ENCODE peak calls at places on chromosomes 2 and 18, in five cellular contexts. C is K562, N is GM12891, P is H1, T is GM12878. X is an unnamed sample.

GRCh38 chr2:3517948-3518495 is 1.3 kb downstream of the ADI1 start:
- DNase-seq in C (no peak), N (no peak), P (no peak), T (no peak), X (no peak)

GRCh38 chr2:174699993-174700766 is 64.1 kb downstream of the CHRNA1 start:
- DNase-seq in C (peak), N (no peak), P (no peak), T (no peak), X (peak)

GRCh38 chr2:240556553-240557100 is 1.2 kb downstream of the ANKMY1 start:
- DNase-seq in C (peak), N (no peak), P (peak), T (no peak), X (peak)

GRCh38 chr18:3603460-3604259 is 153.7 kb downstream of the TGIF1 start:
- DNase-seq in C (peak), N (no peak), P (no peak), T (no peak), X (no peak)

GRCh38 chr18:37391698-37392548 is 173.7 kb downstream of the CELF4 start:
- DNase-seq in C (peak), N (no peak), P (no peak), T (peak), X (no peak)

GRCh38 chr2:48343571-48344440 is 186.1 kb upstream of the STON1 start:
- DNase-seq in C (no peak), N (no peak), P (no peak), T (no peak), X (no peak)

GRCh38 chr2:2830576-2830975 is 499.5 kb upstream of the MYT1L start:
- DNase-seq in C (no peak), N (no peak), P (no peak), T (no peak), X (no peak)

GRCh38 chr18:79577451-79578395 is 101.9 kb upstream of the CTDP1 start:
- DNase-seq in C (peak), N (no peak), P (peak), T (no peak), X (no peak)

GRCh38 chr2:118085173-118086023 is 2.9 kb upstream of the INSIG2 start:
- DNase-seq in C (no peak), N (no peak), P (no peak), T (no peak), X (no peak)

GRCh38 chr2:215773728-215774127 is 239.6 kb downstream of the MREG start:
- DNase-seq in C (peak), N (no peak), P (no peak), T (no peak), X (no peak)

GRCh38 chr2:164719996-164720941 is 99.0 kb upstream of the GRB14 start:
- DNase-seq in C (no peak), N (no peak), P (no peak), T (no peak), X (no peak)

GRCh38 chr2:239098288-239098970 is 250.5 kb downstream of the TWIST2 start:
- DNase-seq in C (no peak), N (no peak), P (no peak), T (no peak), X (no peak)

GRCh38 chr2:209425082-209426071 is 1.5 kb downstream of the MAP2 start:
- DNase-seq in C (no peak), N (peak), P (no peak), T (no peak), X (no peak)

GRCh38 chr18:62128157-62128556 is 58.7 kb downstream of the PIGN start:
- DNase-seq in C (no peak), N (no peak), P (no peak), T (no peak), X (no peak)

GRCh38 chr18:59268722-59269562 is 4.3 kb downstream of the RAX start:
- DNase-seq in C (peak), N (peak), P (peak), T (no peak), X (peak)

GRCh38 chr18:4106407-4107033 is 348.6 kb downstream of the DLGAP1 start:
- DNase-seq in C (peak), N (peak), P (peak), T (no peak), X (peak)

GRCh38 chr2:230356084-230356483 is 29.1 kb downstream of the SP140L start:
- DNase-seq in C (no peak), N (no peak), P (no peak), T (no peak), X (no peak)

GRCh38 chr2:96568094-96568493 is 31.5 kb downstream of the ARID5A start:
- DNase-seq in C (no peak), N (no peak), P (no peak), T (no peak), X (no peak)

GRCh38 chr2:173195100-173195499 is 119.5 kb downstream of the MAP3K20 start:
- DNase-seq in C (no peak), N (no peak), P (no peak), T (no peak), X (no peak)

GRCh38 chr2:173191601-173192000 is 116.0 kb downstream of the MAP3K20 start:
- DNase-seq in C (no peak), N (no peak), P (no peak), T (no peak), X (no peak)

GRCh38 chr2:173187911-173188788 is 112.5 kb downstream of the MAP3K20 start:
- DNase-seq in C (peak), N (no peak), P (no peak), T (no peak), X (no peak)

GRCh38 chr2:173193925-173194324 is 118.3 kb downstream of the MAP3K20 start:
- DNase-seq in C (no peak), N (no peak), P (no peak), T (no peak), X (no peak)

GRCh38 chr2:173192071-173192470 is 116.4 kb downstream of the MAP3K20 start:
- DNase-seq in C (no peak), N (no peak), P (no peak), T (no peak), X (no peak)
- TF ChIP-seq POLR2AphosphoS5 in C (no peak), N (no peak), P (no peak), T (no peak), X (no peak)

GRCh38 chr2:196112408-196113039 is 43.9 kb upstream of the DNAH7 start:
- DNase-seq in C (no peak), N (no peak), P (no peak), T (no peak), X (no peak)
- TF ChIP-seq TAF1 in C (no peak), N (no peak), P (no peak), T (no peak), X (no peak)

DNA sequence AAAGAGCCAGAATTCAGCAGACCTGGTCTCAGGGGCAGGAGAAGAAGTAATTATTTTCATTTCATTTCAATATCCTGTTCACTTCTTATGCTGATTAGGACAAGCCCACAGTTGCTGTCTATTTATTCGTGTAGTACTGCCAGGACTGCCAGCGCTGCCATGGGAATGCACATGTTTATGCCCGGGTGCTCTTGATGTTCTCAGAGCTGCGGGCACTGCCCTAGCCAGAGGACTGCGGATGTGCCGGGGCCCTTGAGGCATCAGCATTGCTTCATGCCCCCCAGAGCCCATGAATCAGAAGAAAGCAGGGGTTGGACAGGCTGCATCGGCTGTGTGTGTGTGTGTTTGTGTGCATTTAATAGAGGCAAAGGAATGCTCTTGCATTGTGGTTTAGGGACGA is 45.5 kb upstream of the DLX2 start:
- DNase-seq in C (no peak), N (no peak), P (no peak), T (no peak), X (no peak)
- TF ChIP-seq POLR2A in C (no peak), N (no peak), P (no peak), T (no peak), X (no peak)

GRCh38 chr18:49673281-49673680 is 111.4 kb downstream of the LIPG start:
- DNase-seq in C (no peak), N (no peak), P (no peak), T (no peak), X (no peak)

GRCh38 chr18:49678440-49678839 is 116.6 kb downstream of the LIPG start:
- DNase-seq in C (no peak), N (no peak), P (no peak), T (no peak), X (no peak)

GRCh38 chr18:49677762-49678398 is 116.0 kb downstream of the LIPG start:
- DNase-seq in C (peak), N (no peak), P (no peak), T (peak), X (no peak)

GRCh38 chr18:49672853-49673252 is 111.0 kb downstream of the LIPG start:
- DNase-seq in C (no peak), N (no peak), P (no peak), T (no peak), X (no peak)

GRCh38 chr18:49677081-49677480 is 115.2 kb downstream of the LIPG start:
- DNase-seq in C (no peak), N (no peak), P (no peak), T (no peak), X (no peak)
- TF ChIP-seq POLR2AphosphoS5 in C (no peak), N (no peak), P (no peak), T (no peak), X (no peak)

DNA sequence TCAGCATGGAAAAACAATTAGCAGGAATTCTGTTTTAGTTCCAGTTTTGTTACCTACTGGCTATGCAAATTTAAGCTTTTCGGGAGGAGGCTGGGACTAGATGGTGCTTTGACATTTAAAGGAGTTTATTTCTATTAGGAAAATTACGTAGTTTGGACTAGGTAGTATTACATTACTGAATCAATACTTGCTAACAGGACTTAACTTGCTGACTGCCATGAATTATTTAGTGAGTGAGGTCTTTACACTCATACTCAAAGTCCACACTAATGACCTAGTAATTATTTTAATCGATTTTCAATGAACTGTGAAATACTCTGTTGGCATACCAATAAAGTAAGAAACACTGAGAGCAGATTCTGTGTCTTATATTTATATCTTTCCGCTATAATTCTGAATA is 55.1 kb downstream of the CHST9 start:
- DNase-seq in C (no peak), N (no peak), P (no peak), T (no peak), X (no peak)
- TF ChIP-seq TAF1 in C (no peak), N (no peak), P (no peak), T (no peak), X (no peak)

GRCh38 chr2:159286709-159287441 is 372 bp upstream of the WDSUB1 start:
- DNase-seq in C (peak), N (peak), P (peak), T (peak), X (peak)
- TF ChIP-seq POLR2A in C (peak), N (peak), P (peak), T (peak), X (peak)

DNA sequence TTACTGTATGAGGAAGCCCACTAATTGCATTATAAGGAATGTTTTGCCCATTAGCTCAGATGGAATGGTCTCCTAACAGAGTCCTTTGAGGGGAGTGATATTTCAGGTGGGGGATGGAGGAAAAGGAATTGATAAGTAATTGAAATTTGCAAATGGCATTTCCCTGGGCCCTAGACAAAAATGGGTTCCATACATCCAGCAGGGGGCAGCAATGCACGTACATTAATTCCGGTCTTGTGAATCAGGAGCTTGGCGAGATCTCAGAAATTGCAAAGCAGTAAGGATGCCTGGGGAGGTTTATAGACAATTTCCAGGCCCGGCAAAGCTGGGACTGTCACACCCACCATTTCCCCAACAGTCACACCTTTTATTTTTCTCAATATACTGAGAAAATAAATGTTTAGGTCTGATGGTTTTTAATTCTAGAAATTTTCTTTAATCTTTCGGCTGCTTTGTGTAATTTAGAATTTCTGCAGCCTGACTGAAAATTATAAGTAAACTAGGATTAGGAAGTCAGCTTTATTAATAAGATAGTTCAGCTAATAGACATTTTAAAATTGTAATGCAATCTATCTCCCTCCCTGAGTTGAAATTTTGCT is 122.8 kb downstream of the LYPD1 start:
- DNase-seq in C (peak), N (peak), P (peak), T (peak), X (peak)
- TF ChIP-seq POLR2AphosphoS5 in C (no peak), N (no peak), P (no peak), T (no peak), X (no peak)

GRCh38 chr2:86037141-86037794 is 68.4 kb downstream of the POLR1A start:
- DNase-seq in C (peak), N (no peak), P (no peak), T (no peak), X (no peak)

GRCh38 chr2:86037795-86038192 is 67.9 kb downstream of the POLR1A start:
- DNase-seq in C (no peak), N (no peak), P (no peak), T (no peak), X (no peak)

GRCh38 chr2:86035371-86035882 is 70.3 kb downstream of the POLR1A start:
- DNase-seq in C (no peak), N (no peak), P (no peak), T (no peak), X (no peak)

GRCh38 chr2:86036790-86037138 is 68.9 kb downstream of the POLR1A start:
- DNase-seq in C (no peak), N (no peak), P (no peak), T (no peak), X (no peak)

DNA sequence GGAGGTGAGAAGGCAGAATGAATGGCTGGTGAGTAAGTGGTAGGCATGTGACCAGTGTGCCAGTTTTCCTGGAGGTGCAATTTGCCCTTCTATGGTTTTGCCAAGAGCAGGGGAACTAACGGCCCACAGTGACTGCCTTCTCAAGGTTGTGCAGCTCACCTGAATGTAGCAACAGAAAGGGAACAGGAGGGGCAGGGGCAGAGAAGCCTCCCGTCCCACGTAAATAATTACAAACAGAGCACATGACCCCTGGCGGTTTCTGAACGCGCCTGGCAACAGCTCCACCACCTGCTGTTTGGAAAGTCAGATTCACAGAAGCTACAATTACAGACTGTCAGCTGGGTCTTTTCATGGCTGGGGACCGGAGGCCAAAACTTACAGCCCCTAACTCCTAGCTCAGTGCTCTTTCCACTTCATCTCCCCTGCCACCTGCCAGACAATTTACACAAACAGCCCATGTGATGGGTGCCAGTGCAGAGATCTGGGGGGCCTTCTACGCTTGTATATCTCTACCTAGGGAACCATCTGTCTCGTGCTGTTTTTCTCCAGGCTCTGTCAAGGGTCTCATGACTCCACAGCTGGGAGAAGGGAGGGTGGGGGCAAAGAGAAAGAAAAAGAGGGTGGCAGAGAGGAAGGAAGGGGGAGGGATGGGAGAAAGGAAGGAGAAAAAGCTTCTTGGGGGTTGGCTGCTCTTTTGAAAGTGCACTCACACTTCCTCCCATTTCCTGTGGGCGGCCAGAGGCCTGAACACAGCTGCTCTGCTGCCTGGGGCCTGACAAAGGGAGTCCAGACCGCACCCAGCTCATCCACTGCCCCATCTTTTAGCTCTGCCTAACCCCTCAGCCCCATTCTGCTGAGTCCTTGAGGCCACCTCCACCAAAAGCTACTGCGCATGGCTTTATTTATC is 69.5 kb downstream of the POLR1A start:
- DNase-seq in C (no peak), N (peak), P (no peak), T (peak), X (peak)
- TF ChIP-seq TAF1 in C (no peak), N (no peak), P (no peak), T (peak), X (no peak)

GRCh38 chr2:177553176-177553909 is 160.8 kb downstream of the AGPS start:
- DNase-seq in C (peak), N (no peak), P (no peak), T (no peak), X (no peak)

GRCh38 chr2:177551989-177552413 is 159.4 kb downstream of the AGPS start:
- DNase-seq in C (peak), N (no peak), P (no peak), T (no peak), X (no peak)

GRCh38 chr2:177550264-177551200 is 158.0 kb downstream of the AGPS start:
- DNase-seq in C (no peak), N (no peak), P (no peak), T (no peak), X (no peak)

GRCh38 chr2:177554365-177554764 is 161.8 kb downstream of the AGPS start:
- DNase-seq in C (peak), N (no peak), P (no peak), T (no peak), X (no peak)

DNA sequence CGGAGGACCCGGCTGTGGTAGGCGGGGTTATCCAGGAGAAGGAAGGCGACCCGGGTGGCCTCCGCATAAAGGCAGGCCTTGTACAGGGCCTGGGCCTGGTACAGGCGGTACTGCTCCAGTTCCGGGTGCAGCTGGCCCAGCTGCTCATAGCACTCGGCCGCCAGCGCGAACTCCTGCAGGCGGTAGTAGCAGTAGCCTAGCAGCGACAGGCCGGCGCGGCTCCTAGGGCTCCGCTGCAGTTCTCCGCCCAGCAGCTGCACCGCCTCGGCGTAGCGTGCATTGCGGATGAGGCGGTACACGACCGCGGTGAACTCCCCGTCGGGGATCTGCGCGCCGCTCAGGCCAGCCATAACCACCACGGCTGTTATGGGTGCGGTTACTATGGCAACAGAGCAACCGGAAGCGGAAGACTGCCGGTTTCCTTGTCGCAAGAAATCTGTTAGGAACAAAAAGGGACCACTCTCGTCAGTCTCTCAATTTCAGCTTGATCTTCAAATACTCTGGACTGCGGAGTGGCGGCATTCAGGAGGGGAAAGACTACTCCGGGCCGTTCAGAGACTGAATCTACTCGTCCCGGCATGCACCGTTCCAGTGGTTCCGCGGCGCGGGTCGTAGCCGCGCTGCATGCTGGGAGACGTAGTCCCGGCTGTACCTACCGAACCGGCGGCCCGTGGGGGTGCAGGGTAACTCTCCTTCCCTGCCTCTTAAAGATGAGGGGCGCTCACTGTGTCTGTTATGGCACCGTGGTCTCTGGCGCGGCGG is 160.0 kb downstream of the AGPS start:
- DNase-seq in C (peak), N (peak), P (peak), T (peak), X (peak)
- TF ChIP-seq POLR2A in C (peak), N (no peak), P (peak), T (peak), X (no peak)

X was measured in GM12892.